ENCODE peak calls at places on chromosomes 5 and 9, in eight cellular contexts. One of them, this sample, is unnamed. For H3K36me3 and H3K9me3, the result is how much of the 10 kb centered on the place peaks cover.

GRCh38 chr5:142551242-142552067 is 134.4 kb downstream of the FGF1 start:
- DNase-seq in uterus: peak
- DNase-seq in mesenchymal stem cell: peak
- DNase-seq in A673: peak
- DNase-seq in CD8-positive, alpha-beta T cell: no peak
- DNase-seq in fibroblast of lung: no peak
- DNase-seq in lung: no peak
- DNase-seq in OCI-LY7: no peak
- DNase-seq in this sample: no peak

GRCh38 chr5:96852769-96853168 is 23.5 kb upstream of the ERAP2 start:
- DNase-seq in uterus: no peak
- DNase-seq in OCI-LY7: no peak
- DNase-seq in A673: peak
- DNase-seq in lung: no peak
- DNase-seq in CD8-positive, alpha-beta T cell: no peak
- DNase-seq in fibroblast of lung: peak
- DNase-seq in mesenchymal stem cell: no peak
- DNase-seq in this sample: no peak

GRCh38 chr5:27494845-27495244 is 456.5 kb upstream of the CDH9 start:
- DNase-seq in lung: no peak
- DNase-seq in uterus: no peak
- DNase-seq in CD8-positive, alpha-beta T cell: no peak
- DNase-seq in A673: no peak
- DNase-seq in OCI-LY7: no peak
- DNase-seq in fibroblast of lung: no peak
- DNase-seq in mesenchymal stem cell: peak
- DNase-seq in this sample: no peak

GRCh38 chr5:93330506-93330905 is 250.5 kb downstream of the NR2F1-AS1 start:
- DNase-seq in CD8-positive, alpha-beta T cell: no peak
- DNase-seq in fibroblast of lung: no peak
- DNase-seq in OCI-LY7: no peak
- DNase-seq in uterus: no peak
- DNase-seq in mesenchymal stem cell: no peak
- DNase-seq in lung: no peak
- DNase-seq in A673: no peak
- DNase-seq in this sample: no peak

GRCh38 chr5:370959-371810 is 49.7 kb downstream of the AHRR start:
- DNase-seq in mesenchymal stem cell: peak
- DNase-seq in CD8-positive, alpha-beta T cell: no peak
- DNase-seq in fibroblast of lung: no peak
- DNase-seq in uterus: no peak
- DNase-seq in lung: no peak
- DNase-seq in OCI-LY7: no peak
- DNase-seq in A673: no peak
- DNase-seq in this sample: no peak

GRCh38 chr5:6633469-6634326 is 458 bp downstream of the SRD5A1 start:
- DNase-seq in uterus: no peak
- DNase-seq in A673: peak
- DNase-seq in mesenchymal stem cell: peak
- DNase-seq in CD8-positive, alpha-beta T cell: no peak
- DNase-seq in fibroblast of lung: peak
- DNase-seq in lung: peak
- DNase-seq in OCI-LY7: no peak
- DNase-seq in this sample: no peak

GRCh38 chr9:91426123-91426745 is 2.6 kb upstream of the NFIL3 start:
- DNase-seq in OCI-LY7: peak
- DNase-seq in A673: peak
- DNase-seq in fibroblast of lung: peak
- DNase-seq in lung: no peak
- DNase-seq in mesenchymal stem cell: peak
- DNase-seq in uterus: no peak
- DNase-seq in CD8-positive, alpha-beta T cell: no peak
- DNase-seq in this sample: no peak

GRCh38 chr5:134524826-134525686 is at the start of gene JADE2:
- DNase-seq in lung: peak
- DNase-seq in uterus: peak
- DNase-seq in OCI-LY7: peak
- DNase-seq in mesenchymal stem cell: peak
- DNase-seq in A673: peak
- DNase-seq in CD8-positive, alpha-beta T cell: peak
- DNase-seq in fibroblast of lung: peak
- DNase-seq in this sample: peak

GRCh38 chr5:136053336-136054121 is 24.7 kb downstream of the TGFBI start:
- DNase-seq in fibroblast of lung: peak
- DNase-seq in uterus: no peak
- DNase-seq in lung: no peak
- DNase-seq in CD8-positive, alpha-beta T cell: no peak
- DNase-seq in OCI-LY7: no peak
- DNase-seq in A673: no peak
- DNase-seq in mesenchymal stem cell: peak
- DNase-seq in this sample: no peak

GRCh38 chr5:54519083-54519541 is 1.6 kb downstream of the SNX18 start:
- DNase-seq in OCI-LY7: no peak
- DNase-seq in CD8-positive, alpha-beta T cell: no peak
- DNase-seq in lung: no peak
- DNase-seq in fibroblast of lung: no peak
- DNase-seq in uterus: no peak
- DNase-seq in A673: no peak
- DNase-seq in mesenchymal stem cell: no peak
- DNase-seq in this sample: no peak

GRCh38 chr5:56310711-56311204 is 77.6 kb upstream of the ANKRD55 start:
- DNase-seq in fibroblast of lung: peak
- DNase-seq in mesenchymal stem cell: peak
- DNase-seq in lung: no peak
- DNase-seq in CD8-positive, alpha-beta T cell: no peak
- DNase-seq in A673: peak
- DNase-seq in OCI-LY7: no peak
- DNase-seq in uterus: peak
- DNase-seq in this sample: no peak

DNA sequence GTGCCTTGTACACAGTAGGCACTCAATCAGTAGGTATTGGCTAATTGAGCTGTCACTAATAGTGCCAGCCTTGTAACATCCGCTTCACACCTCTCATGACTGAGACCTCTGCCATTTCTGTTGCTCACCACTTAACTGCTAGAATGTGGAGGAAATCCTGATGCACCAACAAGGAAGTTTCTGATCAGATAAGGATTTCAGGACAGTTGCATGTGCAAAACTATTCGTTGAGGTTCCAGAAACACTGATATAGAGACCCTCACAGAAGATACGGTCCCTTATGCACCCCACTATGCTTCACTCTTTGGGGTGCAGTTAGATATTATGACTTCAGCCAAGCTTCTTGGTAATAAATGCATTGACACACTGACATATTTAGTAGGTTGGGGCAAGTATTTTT is 10.7 kb downstream of the SAP30L start:
- DNase-seq in mesenchymal stem cell: no peak
- DNase-seq in A673: no peak
- DNase-seq in lung: no peak
- DNase-seq in CD8-positive, alpha-beta T cell: no peak
- DNase-seq in fibroblast of lung: no peak
- DNase-seq in uterus: no peak
- DNase-seq in OCI-LY7: no peak
- DNase-seq in this sample: no peak
- H3K36me3 ChIP-seq in mesenchymal stem cell: under half
- H3K36me3 ChIP-seq in A673: under half
- H3K36me3 ChIP-seq in lung: under half
- H3K36me3 ChIP-seq in CD8-positive, alpha-beta T cell: under half
- H3K36me3 ChIP-seq in fibroblast of lung: under half
- H3K36me3 ChIP-seq in uterus: under half
- H3K36me3 ChIP-seq in OCI-LY7: half or more
- H3K36me3 ChIP-seq in this sample: half or more

DNA sequence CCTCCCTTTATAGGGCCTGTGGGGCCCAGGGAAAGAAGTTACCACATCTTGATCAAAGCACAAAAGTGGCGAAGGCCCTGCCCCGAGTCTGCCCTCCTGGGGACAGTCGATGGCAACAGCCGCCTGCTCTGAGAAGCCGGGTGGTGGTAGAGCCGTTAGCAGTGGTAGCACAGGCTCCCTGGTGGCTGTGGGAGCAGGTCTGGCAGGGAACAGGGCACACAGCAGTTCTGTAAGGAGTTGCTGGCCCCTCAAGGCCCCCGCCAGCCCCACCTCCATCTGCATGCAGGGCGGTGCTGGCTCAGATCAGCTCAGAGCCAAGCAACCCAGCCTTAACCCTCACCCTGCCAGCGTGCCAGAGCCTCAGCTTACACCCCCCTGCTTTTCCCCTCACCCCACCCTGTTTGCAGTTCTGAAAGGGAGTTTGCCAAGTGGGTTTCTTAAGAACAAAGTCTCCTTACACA is 12.0 kb downstream of the ACSL6 start:
- DNase-seq in lung: no peak
- DNase-seq in uterus: no peak
- DNase-seq in CD8-positive, alpha-beta T cell: no peak
- DNase-seq in OCI-LY7: no peak
- DNase-seq in A673: no peak
- DNase-seq in mesenchymal stem cell: no peak
- DNase-seq in fibroblast of lung: no peak
- DNase-seq in this sample: no peak
- H3K27ac ChIP-seq in lung: no peak
- H3K27ac ChIP-seq in uterus: no peak
- H3K27ac ChIP-seq in CD8-positive, alpha-beta T cell: no peak
- H3K27ac ChIP-seq in OCI-LY7: no peak
- H3K27ac ChIP-seq in A673: no peak
- H3K27ac ChIP-seq in mesenchymal stem cell: no peak
- H3K27ac ChIP-seq in fibroblast of lung: no peak
- H3K27ac ChIP-seq in this sample: no peak

GRCh38 chr5:38022621-38023020 is 182.8 kb upstream of the GDNF start:
- DNase-seq in lung: no peak
- DNase-seq in OCI-LY7: no peak
- DNase-seq in A673: no peak
- DNase-seq in fibroblast of lung: no peak
- DNase-seq in mesenchymal stem cell: no peak
- DNase-seq in CD8-positive, alpha-beta T cell: no peak
- DNase-seq in uterus: no peak
- DNase-seq in this sample: no peak
- H3K9me3 ChIP-seq in lung: under half
- H3K9me3 ChIP-seq in OCI-LY7: under half
- H3K9me3 ChIP-seq in A673: under half
- H3K9me3 ChIP-seq in fibroblast of lung: under half
- H3K9me3 ChIP-seq in mesenchymal stem cell: under half
- H3K9me3 ChIP-seq in CD8-positive, alpha-beta T cell: under half
- H3K9me3 ChIP-seq in uterus: under half
- H3K9me3 ChIP-seq in this sample: under half

DNA sequence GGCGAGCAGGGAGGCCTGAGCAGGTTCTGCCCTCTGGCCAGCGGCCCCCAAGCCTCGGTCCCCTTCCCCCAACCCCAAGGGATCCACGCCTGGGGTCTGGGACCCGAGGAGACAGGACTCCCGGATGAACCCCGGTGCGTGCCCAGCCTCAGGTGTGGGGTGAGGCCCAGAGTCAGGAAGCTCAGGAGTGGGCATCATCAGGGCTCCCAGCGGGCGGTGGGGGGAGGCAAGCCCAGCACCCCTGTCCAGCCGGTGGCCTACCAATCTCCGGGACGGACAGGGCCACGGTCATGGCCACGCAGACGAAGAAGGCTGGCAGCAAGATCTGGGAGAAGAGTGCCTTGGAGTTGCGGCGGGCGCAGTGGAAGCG is 14.5 kb downstream of the ABCA2 start:
- DNase-seq in CD8-positive, alpha-beta T cell: no peak
- DNase-seq in mesenchymal stem cell: no peak
- DNase-seq in A673: no peak
- DNase-seq in OCI-LY7: no peak
- DNase-seq in lung: no peak
- DNase-seq in uterus: no peak
- DNase-seq in fibroblast of lung: no peak
- DNase-seq in this sample: no peak
- H3K36me3 ChIP-seq in CD8-positive, alpha-beta T cell: under half
- H3K36me3 ChIP-seq in mesenchymal stem cell: half or more
- H3K36me3 ChIP-seq in A673: under half
- H3K36me3 ChIP-seq in OCI-LY7: under half
- H3K36me3 ChIP-seq in lung: half or more
- H3K36me3 ChIP-seq in uterus: under half
- H3K36me3 ChIP-seq in fibroblast of lung: under half
- H3K36me3 ChIP-seq in this sample: under half

GRCh38 chr9:124354364-124355031 is 60.7 kb downstream of the PSMB7 start:
- DNase-seq in CD8-positive, alpha-beta T cell: no peak
- DNase-seq in OCI-LY7: no peak
- DNase-seq in fibroblast of lung: no peak
- DNase-seq in A673: no peak
- DNase-seq in lung: no peak
- DNase-seq in uterus: no peak
- DNase-seq in mesenchymal stem cell: no peak
- DNase-seq in this sample: no peak
- H3K27ac ChIP-seq in CD8-positive, alpha-beta T cell: no peak
- H3K27ac ChIP-seq in OCI-LY7: no peak
- H3K27ac ChIP-seq in fibroblast of lung: peak
- H3K27ac ChIP-seq in A673: no peak
- H3K27ac ChIP-seq in lung: no peak
- H3K27ac ChIP-seq in uterus: no peak
- H3K27ac ChIP-seq in mesenchymal stem cell: peak
- H3K27ac ChIP-seq in this sample: no peak

GRCh38 chr9:11931109-11931508 is 762.1 kb upstream of the TYRP1 start:
- DNase-seq in lung: no peak
- DNase-seq in CD8-positive, alpha-beta T cell: no peak
- DNase-seq in uterus: no peak
- DNase-seq in mesenchymal stem cell: peak
- DNase-seq in A673: no peak
- DNase-seq in OCI-LY7: no peak
- DNase-seq in fibroblast of lung: peak
- DNase-seq in this sample: no peak

GRCh38 chr9:11928871-11929321 is 764.3 kb upstream of the TYRP1 start:
- DNase-seq in fibroblast of lung: no peak
- DNase-seq in mesenchymal stem cell: no peak
- DNase-seq in OCI-LY7: no peak
- DNase-seq in CD8-positive, alpha-beta T cell: no peak
- DNase-seq in A673: no peak
- DNase-seq in lung: no peak
- DNase-seq in uterus: no peak
- DNase-seq in this sample: no peak

GRCh38 chr9:11933926-11934325 is 759.3 kb upstream of the TYRP1 start:
- DNase-seq in uterus: no peak
- DNase-seq in A673: peak
- DNase-seq in mesenchymal stem cell: peak
- DNase-seq in lung: no peak
- DNase-seq in CD8-positive, alpha-beta T cell: no peak
- DNase-seq in fibroblast of lung: peak
- DNase-seq in OCI-LY7: no peak
- DNase-seq in this sample: no peak
- H3K9me3 ChIP-seq in uterus: under half
- H3K9me3 ChIP-seq in A673: under half
- H3K9me3 ChIP-seq in mesenchymal stem cell: under half
- H3K9me3 ChIP-seq in lung: under half
- H3K9me3 ChIP-seq in CD8-positive, alpha-beta T cell: under half
- H3K9me3 ChIP-seq in fibroblast of lung: under half
- H3K9me3 ChIP-seq in OCI-LY7: under half
- H3K9me3 ChIP-seq in this sample: under half

This sample was measured in CD8-positive, alpha-beta memory T cell.